ENCODE peak calls at places on chromosomes 11 and 22, in five cellular contexts. D is HepG2, H is H1, W is HCT116, U is K562. I is an unnamed sample.

GRCh38 chr22:32917577-32918375 is 116.3 kb downstream of the TIMP3 start:
- DNase-seq in D (no peak), H (no peak), W (no peak), U (no peak), I (no peak)

GRCh38 chr11:66322732-66323427 is 6.0 kb upstream of the CD248 start:
- DNase-seq in D (no peak), H (no peak), W (no peak), U (no peak), I (no peak)

GRCh38 chr11:126926376-126926791 is 74.2 kb downstream of the KIRREL3 start:
- DNase-seq in D (no peak), H (no peak), W (no peak), U (no peak), I (no peak)

GRCh38 chr11:114027941-114028340 is 31.6 kb upstream of the ZBTB16 start:
- DNase-seq in D (no peak), H (no peak), W (no peak), U (no peak), I (peak; percentile 21)

GRCh38 chr11:66907751-66908173 is 50.4 kb downstream of the PC start:
- DNase-seq in D (peak; percentile 89), H (no peak), W (no peak), U (no peak), I (no peak)

GRCh38 chr22:24516301-24516737 is 21.2 kb downstream of the UPB1 start:
- DNase-seq in D (peak; percentile 62), H (no peak), W (no peak), U (no peak), I (no peak)

GRCh38 chr11:125229916-125230315 is 65.4 kb downstream of the PKNOX2 start:
- DNase-seq in D (no peak), H (no peak), W (no peak), U (no peak), I (no peak)

GRCh38 chr11:86248609-86249008 is 4.1 kb downstream of the EED start:
- DNase-seq in D (no peak), H (no peak), W (no peak), U (no peak), I (no peak)

GRCh38 chr11:6156628-6157367 is 13.3 kb downstream of the OR52B2 start:
- DNase-seq in D (no peak), H (no peak), W (no peak), U (no peak), I (no peak)

GRCh38 chr22:38489142-38489541 is 17.0 kb downstream of the DDX17 start:
- DNase-seq in D (no peak), H (no peak), W (no peak), U (no peak), I (no peak)

GRCh38 chr11:102637731-102638130 is 12.6 kb upstream of the MMP20 start:
- DNase-seq in D (no peak), H (no peak), W (no peak), U (no peak), I (no peak)

GRCh38 chr11:71384561-71384960 is 63.6 kb downstream of the DHCR7 start:
- DNase-seq in D (no peak), H (no peak), W (no peak), U (peak; percentile 38), I (no peak)

GRCh38 chr11:73249858-73250773 is 22.0 kb upstream of the P2RY6 start:
- DNase-seq in D (no peak), H (no peak), W (no peak), U (no peak), I (no peak)

GRCh38 chr11:11620251-11620965 is 1.4 kb downstream of the GALNT18 start:
- DNase-seq in D (no peak), H (peak; percentile 74), W (peak; percentile 47), U (no peak), I (peak; percentile 65)
- TF ChIP-seq JUND in D (no peak), H (no peak), W (no peak), U (no peak), I (no peak)

GRCh38 chr22:49390954-49391353 is 436.7 kb downstream of the BRD1 start:
- DNase-seq in D (no peak), H (no peak), W (no peak), U (no peak), I (no peak)
- TF ChIP-seq JUND in D (no peak), H (no peak), W (no peak), U (no peak), I (no peak)

GRCh38 chr11:134017773-134018430 is 51.0 kb upstream of the JAM3 start:
- DNase-seq in D (no peak), H (no peak), W (no peak), U (no peak), I (no peak)

GRCh38 chr11:134013518-134013917 is 55.4 kb upstream of the JAM3 start:
- DNase-seq in D (no peak), H (no peak), W (no peak), U (no peak), I (no peak)

GRCh38 chr11:134015541-134015940 is 53.3 kb upstream of the JAM3 start:
- DNase-seq in D (no peak), H (no peak), W (no peak), U (no peak), I (no peak)

GRCh38 chr11:134019500-134019899 is 49.4 kb upstream of the JAM3 start:
- DNase-seq in D (no peak), H (no peak), W (no peak), U (no peak), I (no peak)

DNA sequence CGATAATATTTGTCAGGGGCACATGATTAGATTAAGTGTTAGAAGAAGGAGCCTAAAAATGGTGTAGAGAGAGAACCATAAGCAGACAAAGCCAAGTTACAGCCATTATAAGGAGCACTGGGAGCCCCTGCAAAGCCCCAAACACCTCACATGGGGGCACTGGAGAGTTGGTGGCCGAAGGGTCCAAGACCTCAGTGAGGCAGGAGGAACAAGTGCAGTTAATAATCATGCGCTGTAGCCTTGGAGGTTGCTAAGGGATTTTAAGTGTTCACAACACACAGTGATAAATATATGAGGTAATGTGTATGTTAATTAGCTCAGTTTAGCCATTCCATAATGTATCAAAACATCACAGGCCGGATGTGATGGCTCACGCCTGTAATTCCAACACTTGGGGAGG is 54.4 kb upstream of the JAM3 start:
- DNase-seq in D (no peak), H (no peak), W (no peak), U (no peak), I (peak; percentile 70)
- TF ChIP-seq JUND in D (no peak), H (no peak), W (no peak), U (no peak), I (no peak)

DNA sequence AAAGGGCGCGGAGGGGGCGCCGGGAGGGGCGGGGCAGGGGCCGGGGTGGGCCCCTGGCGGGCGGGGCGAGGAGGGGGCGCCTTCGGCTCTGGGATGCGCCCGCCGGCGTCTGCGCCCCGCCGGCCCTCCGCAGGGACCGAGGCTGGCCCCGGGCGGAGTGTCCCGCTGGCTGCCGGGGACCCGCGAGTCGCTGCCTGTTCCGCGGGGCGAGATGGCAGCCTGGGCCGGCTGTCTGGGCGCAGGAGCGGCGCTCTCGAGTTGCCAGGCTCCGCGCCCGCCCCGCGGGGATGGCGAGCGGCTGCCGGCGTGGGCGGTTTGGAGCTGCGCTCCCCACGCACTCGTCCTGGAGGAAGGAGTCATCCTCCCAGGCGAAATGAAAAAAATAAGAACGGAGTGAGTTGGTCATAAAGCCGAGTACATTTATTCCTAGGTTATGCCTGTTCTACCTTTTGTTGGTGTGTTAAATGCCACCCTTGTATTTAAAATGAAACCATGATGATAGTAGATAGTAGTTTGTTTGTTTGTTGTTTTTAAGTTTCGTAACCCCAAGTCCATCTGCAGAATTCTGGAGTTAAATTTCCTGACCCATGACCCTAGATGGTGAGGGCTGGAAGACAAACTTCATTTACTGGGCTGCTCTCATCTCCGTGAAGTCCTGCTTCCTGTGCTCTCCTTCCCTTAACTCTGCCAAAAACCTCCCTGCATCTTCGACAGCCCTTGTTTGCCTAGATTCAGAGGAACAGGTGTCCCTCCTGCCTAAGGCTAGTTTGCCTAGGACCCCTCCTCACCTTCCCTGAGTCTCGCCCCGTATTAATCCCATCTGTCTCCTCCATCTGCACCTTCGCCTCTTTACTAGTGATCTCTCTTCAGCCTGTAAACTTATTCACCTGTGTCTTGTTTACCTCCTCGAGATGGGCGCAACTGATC is 32.8 kb downstream of the EIF3F start:
- DNase-seq in D (no peak), H (peak; percentile 45), W (no peak), U (no peak), I (peak; percentile 38)
- TF ChIP-seq JUND in D (no peak), H (no peak), W (no peak), U (no peak), I (no peak)